ENCODE peak calls at places on chromosomes 3 and 15, in four cellular contexts. D is M059J, W is A172, N is glomerular endothelial cell. P is an unnamed sample.

GRCh38 chr15:73682597-73683090 is 1.5 kb upstream of the CD276 start:
- DNase-seq in D (no peak), W (no peak), N (no peak), P (no peak)

GRCh38 chr15:55741592-55742497 is 1.1 kb downstream of the PRTG start:
- DNase-seq in D (peak), W (no peak), N (no peak), P (no peak)

GRCh38 chr15:62922514-62922913 is 120.0 kb upstream of the TPM1 start:
- DNase-seq in D (no peak), W (no peak), N (no peak), P (no peak)

GRCh38 chr15:42549052-42549491 is 434 bp downstream of the HAUS2 start:
- DNase-seq in D (peak), W (peak), N (peak), P (no peak)

GRCh38 chr15:39781967-39782292 is 711 bp downstream of the FSIP1 start:
- DNase-seq in D (no peak), W (no peak), N (no peak), P (no peak)

GRCh38 chr3:172711457-172711800 is 562 bp upstream of the NCEH1 start:
- DNase-seq in D (no peak), W (no peak), N (no peak), P (no peak)

GRCh38 chr3:149466192-149466591 is 8.3 kb upstream of the TM4SF4 start:
- DNase-seq in D (peak), W (peak), N (no peak), P (peak)

GRCh38 chr3:48320994-48321393 is 12.5 kb downstream of the SPINK8 start:
- DNase-seq in D (no peak), W (no peak), N (no peak), P (no peak)

GRCh38 chr15:63572749-63573464 is 24.3 kb upstream of the FBXL22 start:
- DNase-seq in D (no peak), W (no peak), N (no peak), P (no peak)

GRCh38 chr3:129657261-129658046 is 51.0 kb upstream of the PLXND1 start:
- DNase-seq in D (peak), W (peak), N (no peak), P (no peak)

GRCh38 chr3:56291244-56291680 is 177.0 kb downstream of the ERC2 start:
- DNase-seq in D (peak), W (no peak), N (no peak), P (no peak)

GRCh38 chr3:88986834-88987233 is 120.6 kb upstream of the EPHA3 start:
- DNase-seq in D (peak), W (no peak), N (no peak), P (peak)

GRCh38 chr3:124653788-124654469 is 76.3 kb upstream of the UMPS start:
- DNase-seq in D (no peak), W (no peak), N (no peak), P (no peak)

GRCh38 chr3:189108032-189108431 is 63.7 kb upstream of the TPRG1 start:
- DNase-seq in D (no peak), W (no peak), N (no peak), P (no peak)

GRCh38 chr15:83698294-83698693 is 44.4 kb downstream of the ADAMTSL3 start:
- DNase-seq in D (peak), W (peak), N (no peak), P (peak)

GRCh38 chr15:27495963-27496459 is 525.0 kb downstream of the GABRG3 start:
- DNase-seq in D (no peak), W (no peak), N (no peak), P (no peak)

GRCh38 chr15:73927476-73928240 is 1.4 kb downstream of the LOXL1 start:
- DNase-seq in D (peak), W (peak), N (no peak), P (peak)

GRCh38 chr15:40103864-40104271 is 4.8 kb downstream of the BMF start:
- DNase-seq in D (no peak), W (no peak), N (no peak), P (no peak)

GRCh38 chr15:41933771-41934170 is 38.6 kb downstream of the EHD4 start:
- DNase-seq in D (peak), W (peak), N (no peak), P (no peak)

GRCh38 chr3:10553586-10554235 is 48.3 kb upstream of the ATP2B2 start:
- DNase-seq in D (peak), W (no peak), N (no peak), P (no peak)

GRCh38 chr3:58646503-58646902 is 20.1 kb downstream of the FAM3D start:
- DNase-seq in D (peak), W (peak), N (no peak), P (no peak)

GRCh38 chr15:95085056-95085455 is 853.7 kb downstream of the MCTP2 start:
- DNase-seq in D (no peak), W (no peak), N (no peak), P (no peak)

GRCh38 chr3:57094011-57094535 is 33.6 kb downstream of the SPATA12 start:
- DNase-seq in D (no peak), W (no peak), N (no peak), P (no peak)

GRCh38 chr15:69451951-69452701 is 492 bp upstream of the RPLP1 start:
- DNase-seq in D (peak), W (no peak), N (no peak), P (no peak)

GRCh38 chr3:198112031-198112430 is 152.0 kb downstream of the LMLN start:
- DNase-seq in D (no peak), W (no peak), N (no peak), P (no peak)

GRCh38 chr3:123089611-123090301 is 22.9 kb downstream of the PDIA5 start:
- DNase-seq in D (no peak), W (no peak), N (no peak), P (no peak)

GRCh38 chr15:65305144-65305758 is 774 bp downstream of the RNU5B-1 start:
- DNase-seq in D (no peak), W (no peak), N (no peak), P (no peak)

GRCh38 chr15:50883903-50884302 is 24.6 kb upstream of the AP4E1 start:
- DNase-seq in D (peak), W (peak), N (no peak), P (peak)

GRCh38 chr15:77342767-77343166 is 77.1 kb downstream of the PEAK1 start:
- DNase-seq in D (no peak), W (no peak), N (no peak), P (no peak)

GRCh38 chr15:85150130-85150480 is 168.4 kb downstream of the PDE8A start:
- DNase-seq in D (no peak), W (no peak), N (no peak), P (no peak)

GRCh38 chr3:114496874-114497273 is 203.0 kb downstream of the TIGIT start:
- DNase-seq in D (peak), W (no peak), N (no peak), P (no peak)

GRCh38 chr3:192957441-192957951 is 39.8 kb upstream of the MB21D2 start:
- DNase-seq in D (peak), W (peak), N (peak), P (peak)

GRCh38 chr3:6035626-6036025 is 825.3 kb upstream of the GRM7 start:
- DNase-seq in D (no peak), W (no peak), N (no peak), P (no peak)

GRCh38 chr3:153043729-153044314 is 118.2 kb upstream of the RAP2B start:
- DNase-seq in D (peak), W (no peak), N (no peak), P (peak)

GRCh38 chr3:119239421-119239820 is 1.3 kb downstream of the B4GALT4 start:
- DNase-seq in D (peak), W (no peak), N (no peak), P (peak)

GRCh38 chr3:124669470-124669869 is 60.8 kb upstream of the UMPS start:
- DNase-seq in D (peak), W (peak), N (no peak), P (peak)

GRCh38 chr3:131786386-131786785 is 248.4 kb downstream of the CPNE4 start:
- DNase-seq in D (no peak), W (no peak), N (no peak), P (no peak)

GRCh38 chr3:49882182-49882581 is 12.5 kb upstream of the CAMKV start:
- DNase-seq in D (no peak), W (no peak), N (no peak), P (no peak)

P was measured in foreskin keratinocyte.